ENCODE peak calls at places on chromosomes 2 and 18, in five cellular contexts. M is GM12878, S is IMR-90, N is A549, J is K562. U is an unnamed sample.

GRCh38 chr18:56489901-56490300 is 148.5 kb downstream of the TXNL1 start:
- DNase-seq in M (no peak), S (no peak), N (no peak), J (no peak), U (no peak)

GRCh38 chr18:46069524-46069923 is 2.5 kb downstream of the PSTPIP2 start:
- DNase-seq in S (peak), N (no peak), J (no peak), M (no peak), U (no peak)

GRCh38 chr2:7748717-7749415 is 831.7 kb downstream of the RNF144A start:
- DNase-seq in M (no peak), N (no peak), S (peak), J (no peak), U (no peak)

GRCh38 chr2:29803541-29803940 is 117.8 kb downstream of the ALK start:
- DNase-seq in J (no peak), M (no peak), S (no peak), N (no peak), U (no peak)

GRCh38 chr2:70834106-70834505 is 1.5 kb downstream of the CD207 start:
- DNase-seq in M (no peak), S (no peak), J (no peak), N (no peak), U (no peak)

GRCh38 chr2:85920810-85921545 is 32.2 kb upstream of the ST3GAL5 start:
- DNase-seq in J (no peak), N (peak), M (no peak), S (peak), U (no peak)

GRCh38 chr2:159551811-159552210 is 64.5 kb downstream of the BAZ2B start:
- DNase-seq in S (peak), J (no peak), M (no peak), N (no peak), U (no peak)

GRCh38 chr2:39068290-39068689 is 52.6 kb downstream of the SOS1 start:
- DNase-seq in M (no peak), J (no peak), S (peak), N (no peak), U (no peak)

GRCh38 chr18:27315001-27315400 is 129.9 kb upstream of the CHST9 start:
- DNase-seq in M (no peak), J (no peak), N (no peak), S (no peak), U (no peak)

GRCh38 chr2:234544659-234545611 is 48.1 kb upstream of the ARL4C start:
- DNase-seq in N (peak), J (peak), S (peak), M (no peak), U (peak)

GRCh38 chr18:78526923-78527775 is 452.5 kb upstream of the SALL3 start:
- DNase-seq in N (no peak), J (no peak), M (no peak), S (no peak), U (no peak)

GRCh38 chr18:35071819-35072247 is 30.6 kb downstream of the MAPRE2 start:
- DNase-seq in N (no peak), S (no peak), J (no peak), M (no peak), U (no peak)

GRCh38 chr2:189056200-189057106 is 82.3 kb downstream of the COL3A1 start:
- DNase-seq in M (no peak), N (no peak), J (no peak), S (peak), U (no peak)

GRCh38 chr2:117902933-117903332 is 88.4 kb downstream of the DDX18 start:
- DNase-seq in M (no peak), N (no peak), S (no peak), J (no peak), U (no peak)

GRCh38 chr2:118032169-118033013 is 18.5 kb upstream of the CCDC93 start:
- DNase-seq in J (peak), S (peak), N (peak), M (no peak), U (peak)

GRCh38 chr2:241282553-241282952 is 32.9 kb downstream of the HDLBP start:
- DNase-seq in S (no peak), M (no peak), N (no peak), J (no peak), U (no peak)

GRCh38 chr2:135259116-135259515 is 207.0 kb downstream of the RAB3GAP1 start:
- DNase-seq in S (no peak), N (no peak), M (no peak), J (no peak), U (no peak)

GRCh38 chr2:216757532-216757931 is 62.2 kb upstream of the IGFBP5 start:
- DNase-seq in J (no peak), S (no peak), M (no peak), N (no peak), U (no peak)

DNA sequence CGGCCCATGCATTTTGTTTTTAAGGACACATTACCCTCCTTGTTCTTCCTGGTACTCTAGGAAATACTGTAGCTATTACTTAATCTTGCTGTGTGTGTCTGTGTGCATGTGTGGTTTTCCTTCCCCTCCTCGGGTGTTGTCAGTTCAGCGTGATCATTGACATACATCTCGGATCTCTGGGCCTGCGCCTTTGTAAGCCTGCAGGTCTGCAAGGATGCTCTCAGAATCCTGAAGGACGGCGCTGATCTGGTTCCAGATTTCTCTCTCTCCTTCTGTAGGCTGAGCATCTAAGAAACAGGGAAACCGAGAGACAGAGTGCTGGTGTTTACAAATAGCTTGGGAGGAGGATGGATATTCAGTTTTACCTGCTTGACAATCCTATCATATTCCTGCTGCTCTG is 100.2 kb downstream of the CYRIA start:
- DNase-seq in J (no peak), N (no peak), S (no peak), M (no peak), U (no peak)
- TF ChIP-seq SMC3 in J (no peak), N (no peak), S (no peak), M (no peak), U (no peak)

GRCh38 chr2:75065402-75066008 is 107.1 kb downstream of the POLE4 start:
- DNase-seq in J (no peak), N (no peak), M (no peak), S (peak), U (no peak)

GRCh38 chr2:75066121-75066520 is 107.7 kb downstream of the POLE4 start:
- DNase-seq in M (no peak), N (no peak), J (no peak), S (no peak), U (no peak)

GRCh38 chr2:75068546-75068945 is 110.1 kb downstream of the POLE4 start:
- DNase-seq in N (no peak), M (no peak), S (peak), J (no peak), U (no peak)

GRCh38 chr2:75067506-75067905 is 109.1 kb downstream of the POLE4 start:
- DNase-seq in S (no peak), M (no peak), J (no peak), N (no peak), U (no peak)

GRCh38 chr2:75064691-75065396 is 106.4 kb downstream of the POLE4 start:
- DNase-seq in M (no peak), J (peak), N (peak), S (peak), U (peak)
- TF ChIP-seq SMC3 in M (peak), J (peak), N (peak), S (peak), U (peak)

DNA sequence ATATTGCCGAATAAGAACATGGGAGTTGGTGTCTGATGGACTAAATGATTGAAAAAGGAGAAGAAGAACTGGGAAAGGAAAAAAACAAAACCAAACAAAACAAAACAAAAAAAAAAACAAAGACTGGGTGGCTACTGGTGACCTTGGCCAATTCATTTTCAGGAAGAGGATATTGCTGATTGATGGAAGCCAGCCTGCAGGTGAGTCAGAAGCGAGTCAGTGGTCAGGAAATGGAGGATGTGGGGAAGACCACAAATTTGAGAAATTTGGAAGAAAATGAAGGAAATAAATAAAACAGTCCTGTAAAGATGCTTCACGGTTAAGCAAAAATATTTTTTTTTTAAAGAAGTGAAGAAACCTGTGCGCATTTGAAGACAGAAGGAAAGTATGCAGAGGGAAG is 296.9 kb downstream of the ZNF521 start:
- DNase-seq in N (no peak), M (no peak), J (no peak), S (peak), U (no peak)
- TF ChIP-seq SMC3 in N (no peak), M (no peak), J (no peak), S (no peak), U (no peak)

GRCh38 chr2:201361078-201361477 is 3.9 kb upstream of the FLACC1 start:
- DNase-seq in M (no peak), S (no peak), N (no peak), J (no peak), U (no peak)

GRCh38 chr2:201360256-201360655 is 3.1 kb upstream of the FLACC1 start:
- DNase-seq in N (no peak), S (no peak), M (no peak), J (no peak), U (no peak)

GRCh38 chr2:201363857-201364560 is 6.9 kb upstream of the FLACC1 start:
- DNase-seq in N (peak), J (peak), M (peak), S (peak), U (peak)

GRCh38 chr2:201358684-201359083 is 1.5 kb upstream of the FLACC1 start:
- DNase-seq in J (no peak), S (peak), N (peak), M (no peak), U (no peak)

GRCh38 chr2:201362396-201362795 is 5.3 kb upstream of the FLACC1 start:
- DNase-seq in J (no peak), M (no peak), S (peak), N (no peak), U (no peak)
- TF ChIP-seq SMC3 in J (no peak), M (no peak), S (no peak), N (no peak), U (no peak)

GRCh38 chr18:67151366-67151765 is 365.2 kb downstream of the DSEL start:
- DNase-seq in S (no peak), M (no peak), J (no peak), N (no peak), U (no peak)
- TF ChIP-seq SMC3 in S (no peak), M (no peak), J (no peak), N (no peak), U (no peak)

DNA sequence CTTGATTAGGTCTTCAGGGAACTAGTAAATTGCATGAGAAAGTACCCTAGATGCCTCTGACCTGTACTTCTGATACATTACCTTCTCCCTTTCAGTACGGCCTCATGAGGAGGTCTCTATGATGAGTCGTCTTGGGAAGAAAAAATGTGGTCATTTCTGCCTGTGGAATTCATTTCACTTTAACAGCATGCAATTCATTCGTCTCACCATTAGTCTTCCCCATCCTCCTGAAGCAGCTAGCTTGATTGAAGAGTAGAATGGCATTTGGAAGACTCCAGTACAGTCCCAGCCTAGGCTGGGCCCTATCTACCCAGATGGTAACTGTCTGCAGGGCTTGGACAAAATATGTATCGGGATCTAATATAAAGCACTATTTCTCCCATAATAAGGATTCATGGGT is 52.1 kb downstream of the TMX3 start:
- DNase-seq in M (no peak), N (no peak), J (no peak), S (peak), U (no peak)
- TF ChIP-seq SMC3 in M (no peak), N (no peak), J (no peak), S (no peak), U (no peak)